ENCODE peak calls at places on chromosomes 12 and 14, in nine cellular contexts. One of them, this sample, is unnamed.
A peak's percentile ranks its signal among the peaks of the same experiment; 100 is the strongest.

GRCh38 chr12:109027767-109028166 is 6.9 kb upstream of the SVOP start:
- DNase-seq in LoVo: no peak
- DNase-seq in stimulated activated CD8-positive, alpha-beta memory T cell treated with anti-CD3 and anti-CD28 coated beads, Interleukin-2, amount 100 ng/mL, for 1 hour: no peak
- DNase-seq in EL: peak; percentile 9
- DNase-seq in smooth muscle cell of the brain vasculature: no peak
- DNase-seq in stimulated activated effector memory CD8-positive, alpha-beta T cell treated with anti-CD3 and anti-CD28 coated beads, Interleukin-12 subunit alpha, Interleukin-12 subunit beta, amount 100 ng/mL, for 72 hours: no peak
- DNase-seq in D341Med: no peak
- DNase-seq in fibroblast of gingiva: no peak
- DNase-seq in RWPE1: no peak
- DNase-seq in this sample: no peak

GRCh38 chr14:21680072-21680471 is 6.5 kb upstream of the OR4E1 start:
- DNase-seq in LoVo: no peak
- DNase-seq in stimulated activated CD8-positive, alpha-beta memory T cell treated with anti-CD3 and anti-CD28 coated beads, Interleukin-2, amount 100 ng/mL, for 1 hour: no peak
- DNase-seq in stimulated activated effector memory CD8-positive, alpha-beta T cell treated with anti-CD3 and anti-CD28 coated beads, Interleukin-12 subunit alpha, Interleukin-12 subunit beta, amount 100 ng/mL, for 72 hours: no peak
- DNase-seq in smooth muscle cell of the brain vasculature: no peak
- DNase-seq in RWPE1: no peak
- DNase-seq in fibroblast of gingiva: no peak
- DNase-seq in EL: peak; percentile 76
- DNase-seq in D341Med: no peak
- DNase-seq in this sample: no peak

GRCh38 chr14:89429206-89430091 is 12.4 kb upstream of the FOXN3 start:
- DNase-seq in fibroblast of gingiva: peak; percentile 60
- DNase-seq in RWPE1: no peak
- DNase-seq in D341Med: no peak
- DNase-seq in smooth muscle cell of the brain vasculature: no peak
- DNase-seq in LoVo: no peak
- DNase-seq in stimulated activated effector memory CD8-positive, alpha-beta T cell treated with anti-CD3 and anti-CD28 coated beads, Interleukin-12 subunit alpha, Interleukin-12 subunit beta, amount 100 ng/mL, for 72 hours: peak; percentile 34
- DNase-seq in EL: no peak
- DNase-seq in stimulated activated CD8-positive, alpha-beta memory T cell treated with anti-CD3 and anti-CD28 coated beads, Interleukin-2, amount 100 ng/mL, for 1 hour: no peak
- DNase-seq in this sample: peak; percentile 28

GRCh38 chr12:45743247-45743646 is 13.7 kb downstream of the ARID2 start:
- DNase-seq in LoVo: peak; percentile 32
- DNase-seq in EL: no peak
- DNase-seq in stimulated activated CD8-positive, alpha-beta memory T cell treated with anti-CD3 and anti-CD28 coated beads, Interleukin-2, amount 100 ng/mL, for 1 hour: no peak
- DNase-seq in smooth muscle cell of the brain vasculature: no peak
- DNase-seq in stimulated activated effector memory CD8-positive, alpha-beta T cell treated with anti-CD3 and anti-CD28 coated beads, Interleukin-12 subunit alpha, Interleukin-12 subunit beta, amount 100 ng/mL, for 72 hours: no peak
- DNase-seq in fibroblast of gingiva: no peak
- DNase-seq in D341Med: no peak
- DNase-seq in RWPE1: no peak
- DNase-seq in this sample: no peak

GRCh38 chr14:76666746-76667145 is 94.5 kb upstream of the VASH1 start:
- DNase-seq in stimulated activated CD8-positive, alpha-beta memory T cell treated with anti-CD3 and anti-CD28 coated beads, Interleukin-2, amount 100 ng/mL, for 1 hour: no peak
- DNase-seq in fibroblast of gingiva: no peak
- DNase-seq in smooth muscle cell of the brain vasculature: no peak
- DNase-seq in LoVo: no peak
- DNase-seq in RWPE1: no peak
- DNase-seq in D341Med: no peak
- DNase-seq in EL: no peak
- DNase-seq in stimulated activated effector memory CD8-positive, alpha-beta T cell treated with anti-CD3 and anti-CD28 coated beads, Interleukin-12 subunit alpha, Interleukin-12 subunit beta, amount 100 ng/mL, for 72 hours: no peak
- DNase-seq in this sample: no peak

GRCh38 chr12:96578526-96579125 is 89.2 kb downstream of the CFAP54 start:
- DNase-seq in RWPE1: peak; percentile 62
- DNase-seq in stimulated activated effector memory CD8-positive, alpha-beta T cell treated with anti-CD3 and anti-CD28 coated beads, Interleukin-12 subunit alpha, Interleukin-12 subunit beta, amount 100 ng/mL, for 72 hours: no peak
- DNase-seq in LoVo: peak; percentile 76
- DNase-seq in stimulated activated CD8-positive, alpha-beta memory T cell treated with anti-CD3 and anti-CD28 coated beads, Interleukin-2, amount 100 ng/mL, for 1 hour: no peak
- DNase-seq in fibroblast of gingiva: peak; percentile 42
- DNase-seq in D341Med: peak; percentile 46
- DNase-seq in smooth muscle cell of the brain vasculature: peak; percentile 17
- DNase-seq in EL: peak; percentile 57
- DNase-seq in this sample: peak; percentile 32

GRCh38 chr12:91618281-91618680 is 435.7 kb upstream of the DCN start:
- DNase-seq in fibroblast of gingiva: no peak
- DNase-seq in EL: no peak
- DNase-seq in stimulated activated effector memory CD8-positive, alpha-beta T cell treated with anti-CD3 and anti-CD28 coated beads, Interleukin-12 subunit alpha, Interleukin-12 subunit beta, amount 100 ng/mL, for 72 hours: no peak
- DNase-seq in D341Med: no peak
- DNase-seq in LoVo: peak; percentile 55
- DNase-seq in RWPE1: no peak
- DNase-seq in smooth muscle cell of the brain vasculature: no peak
- DNase-seq in stimulated activated CD8-positive, alpha-beta memory T cell treated with anti-CD3 and anti-CD28 coated beads, Interleukin-2, amount 100 ng/mL, for 1 hour: no peak
- DNase-seq in this sample: no peak

GRCh38 chr12:54981796-54982195 is 2.8 kb downstream of the TESPA1 start:
- DNase-seq in D341Med: no peak
- DNase-seq in smooth muscle cell of the brain vasculature: no peak
- DNase-seq in fibroblast of gingiva: no peak
- DNase-seq in EL: no peak
- DNase-seq in RWPE1: no peak
- DNase-seq in stimulated activated CD8-positive, alpha-beta memory T cell treated with anti-CD3 and anti-CD28 coated beads, Interleukin-2, amount 100 ng/mL, for 1 hour: no peak
- DNase-seq in LoVo: no peak
- DNase-seq in stimulated activated effector memory CD8-positive, alpha-beta T cell treated with anti-CD3 and anti-CD28 coated beads, Interleukin-12 subunit alpha, Interleukin-12 subunit beta, amount 100 ng/mL, for 72 hours: no peak
- DNase-seq in this sample: no peak

GRCh38 chr14:104341532-104342434 is 203.4 kb downstream of the KIF26A start:
- DNase-seq in stimulated activated effector memory CD8-positive, alpha-beta T cell treated with anti-CD3 and anti-CD28 coated beads, Interleukin-12 subunit alpha, Interleukin-12 subunit beta, amount 100 ng/mL, for 72 hours: no peak
- DNase-seq in D341Med: peak; percentile 92
- DNase-seq in RWPE1: peak; percentile 79
- DNase-seq in smooth muscle cell of the brain vasculature: no peak
- DNase-seq in stimulated activated CD8-positive, alpha-beta memory T cell treated with anti-CD3 and anti-CD28 coated beads, Interleukin-2, amount 100 ng/mL, for 1 hour: no peak
- DNase-seq in LoVo: peak; percentile 72
- DNase-seq in EL: no peak
- DNase-seq in fibroblast of gingiva: no peak
- DNase-seq in this sample: peak; percentile 67

This sample was measured in SK-N-SH.